ENCODE peak calls at places on chromosomes 13 and 19, in four cellular contexts. T is GM12878, J is neural progenitor cell, K is HCT116. Y is an unnamed sample.

GRCh38 chr19:1904385-1905070 is 671 bp upstream of the ADAT3 start:
- DNase-seq in T (peak), J (peak), K (no peak), Y (peak)

GRCh38 chr19:55600336-55601028 is 394 bp downstream of the ZNF524 start:
- DNase-seq in T (no peak), J (peak), K (no peak), Y (peak)

GRCh38 chr13:101611491-101612475 is 159.3 kb downstream of the ITGBL1 start:
- DNase-seq in T (no peak), J (no peak), K (no peak), Y (no peak)

GRCh38 chr19:2726904-2727639 is 5.9 kb upstream of the DIRAS1 start:
- DNase-seq in T (no peak), J (peak), K (no peak), Y (no peak)

GRCh38 chr13:76822691-76823267 is 63.4 kb downstream of the KCTD12 start:
- DNase-seq in T (no peak), J (no peak), K (no peak), Y (no peak)

GRCh38 chr13:112241288-112241687 is 134.9 kb upstream of the SPACA7 start:
- DNase-seq in T (no peak), J (no peak), K (no peak), Y (no peak)

GRCh38 chr19:38060346-38060745 is 153.3 kb downstream of the SIPA1L3 start:
- DNase-seq in T (no peak), J (no peak), K (no peak), Y (no peak)

GRCh38 chr13:51781246-51782022 is 22.5 kb downstream of the DHRS12 start:
- DNase-seq in T (no peak), J (peak), K (peak), Y (peak)

GRCh38 chr13:21684576-21684975 is 13.7 kb downstream of the FGF9 start:
- DNase-seq in T (no peak), J (no peak), K (no peak), Y (no peak)

GRCh38 chr13:25222740-25223139 is 50.7 kb upstream of the AMER2 start:
- DNase-seq in T (no peak), J (no peak), K (no peak), Y (no peak)

GRCh38 chr19:30228113-30228725 is 144.0 kb upstream of the ZNF536 start:
- DNase-seq in T (no peak), J (peak), K (no peak), Y (peak)

GRCh38 chr19:33171916-33172359 is 22.2 kb upstream of the LRP3 start:
- DNase-seq in T (no peak), J (no peak), K (no peak), Y (no peak)

GRCh38 chr13:76048675-76049396 is 412.7 kb downstream of the LMO7 start:
- DNase-seq in T (no peak), J (no peak), K (no peak), Y (peak)

GRCh38 chr19:51710163-51710562 is 13.6 kb downstream of the HAS1 start:
- DNase-seq in T (no peak), J (no peak), K (no peak), Y (no peak)

GRCh38 chr13:47306991-47307390 is 410.1 kb upstream of the HTR2A start:
- DNase-seq in T (no peak), J (no peak), K (no peak), Y (peak)

GRCh38 chr13:60467098-60467497 is 70.1 kb downstream of the TDRD3 start:
- DNase-seq in T (no peak), J (no peak), K (no peak), Y (no peak)

GRCh38 chr13:57673197-57673596 is 41.7 kb downstream of the PCDH17 start:
- DNase-seq in T (no peak), J (peak), K (no peak), Y (peak)

DNA sequence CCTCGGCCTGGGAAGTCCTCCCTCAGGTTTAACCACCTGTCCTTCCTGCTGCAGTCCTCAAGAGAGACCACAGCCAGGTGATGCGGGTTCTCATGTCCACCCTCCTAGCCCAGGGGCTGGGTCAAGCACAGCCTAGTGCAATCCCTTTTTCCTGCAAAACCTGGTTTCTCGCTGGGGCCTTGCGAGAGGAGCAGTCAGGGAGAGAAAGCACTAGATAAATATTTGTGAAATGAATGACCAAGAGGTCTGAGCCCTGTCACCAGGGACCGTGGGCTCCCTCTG is 2.3 kb downstream of the SLC8A2 start:
- DNase-seq in T (no peak), J (no peak), K (no peak), Y (no peak)
- H3K4me3 ChIP-seq in T (no peak), J (peak), K (no peak), Y (no peak)

GRCh38 chr19:13069415-13070369 is 33.0 kb downstream of the LYL1 start:
- DNase-seq in T (no peak), J (no peak), K (no peak), Y (no peak)
- H2AFZ ChIP-seq in T (no peak), J (peak), K (no peak), Y (no peak)

DNA sequence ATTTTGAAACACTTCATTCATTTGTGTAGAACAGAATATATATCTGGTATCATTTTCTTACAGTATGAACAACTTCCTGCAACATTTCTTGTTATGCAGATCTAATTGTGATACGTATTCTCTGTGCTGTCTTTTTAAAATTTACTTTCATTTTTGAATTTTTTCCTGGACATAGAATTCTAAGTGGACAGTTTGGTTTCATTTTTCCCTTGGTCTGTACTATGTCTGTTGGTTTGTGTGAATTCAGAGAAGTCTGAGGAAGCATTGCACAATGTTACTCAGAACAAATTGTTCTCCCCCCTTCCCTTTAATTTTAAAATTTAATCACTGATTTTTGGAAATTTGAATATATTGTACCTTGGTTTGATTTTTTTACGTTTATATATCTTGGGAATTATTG is 352.5 kb upstream of the PCDH20 start:
- DNase-seq in T (no peak), J (no peak), K (no peak), Y (no peak)
- H3K4me3 ChIP-seq in T (no peak), J (no peak), K (no peak), Y (no peak)

DNA sequence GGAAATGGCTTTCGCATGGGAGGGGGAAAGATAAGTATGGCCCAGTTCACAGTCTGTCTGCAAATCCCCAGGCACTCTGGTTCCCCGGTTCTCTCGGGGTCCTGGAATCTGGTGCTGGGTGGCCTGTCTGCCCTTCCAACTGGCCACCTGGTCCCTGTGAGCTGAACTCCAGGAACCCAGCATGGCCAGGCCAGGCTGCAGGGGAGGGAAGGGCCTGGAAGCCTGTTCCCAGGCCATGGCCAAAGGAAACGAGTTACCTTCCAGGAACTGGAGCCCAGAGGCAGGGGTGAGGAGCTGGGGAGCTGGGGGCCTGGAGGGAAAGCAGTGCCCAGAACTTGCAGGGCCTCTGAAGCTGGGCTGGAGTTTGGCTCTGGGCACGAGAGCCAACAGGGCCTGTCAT is 19.1 kb upstream of the PNMA8C start:
- DNase-seq in T (no peak), J (no peak), K (no peak), Y (no peak)
- H2AFZ ChIP-seq in T (no peak), J (no peak), K (no peak), Y (no peak)

DNA sequence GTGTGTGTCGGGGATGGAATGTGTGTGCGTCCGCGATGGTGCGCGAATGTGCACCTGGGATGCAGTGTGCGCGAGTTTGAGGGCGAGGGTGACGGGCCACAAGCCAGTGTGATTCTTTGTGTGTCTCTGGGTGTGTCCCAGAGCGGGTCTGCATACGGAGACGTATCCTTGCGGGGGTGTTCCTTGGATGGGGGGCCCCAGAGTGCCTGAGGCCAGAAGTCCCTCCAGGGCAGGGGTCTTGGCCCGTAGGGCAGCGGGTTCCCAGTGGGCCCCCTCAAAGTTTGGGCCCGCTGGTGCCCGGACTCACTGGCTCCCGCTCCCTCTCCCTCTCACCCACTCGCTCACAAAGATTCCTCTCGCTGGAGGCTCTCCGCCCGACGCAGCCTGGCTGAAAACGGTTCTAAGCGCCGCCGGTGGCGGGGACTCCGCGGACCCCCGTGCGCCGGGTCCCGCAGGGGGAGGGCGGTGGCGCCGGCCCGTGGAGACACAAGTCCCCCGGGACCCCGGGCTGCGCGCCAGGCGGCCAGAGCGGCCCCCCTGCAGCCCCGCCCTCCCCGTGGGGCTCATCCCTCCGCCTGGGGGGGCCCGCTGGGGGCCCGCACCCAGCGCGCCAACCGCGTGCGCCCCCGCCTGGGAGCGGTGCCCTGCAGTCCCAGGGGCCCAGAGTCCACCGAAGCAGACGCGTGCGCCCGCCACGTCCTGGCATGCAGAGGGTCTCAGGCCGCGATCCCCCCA is 886 bp downstream of the CRLF1 start:
- DNase-seq in T (no peak), J (peak), K (no peak), Y (no peak)
- H3K4me3 ChIP-seq in T (no peak), J (no peak), K (peak), Y (no peak)

DNA sequence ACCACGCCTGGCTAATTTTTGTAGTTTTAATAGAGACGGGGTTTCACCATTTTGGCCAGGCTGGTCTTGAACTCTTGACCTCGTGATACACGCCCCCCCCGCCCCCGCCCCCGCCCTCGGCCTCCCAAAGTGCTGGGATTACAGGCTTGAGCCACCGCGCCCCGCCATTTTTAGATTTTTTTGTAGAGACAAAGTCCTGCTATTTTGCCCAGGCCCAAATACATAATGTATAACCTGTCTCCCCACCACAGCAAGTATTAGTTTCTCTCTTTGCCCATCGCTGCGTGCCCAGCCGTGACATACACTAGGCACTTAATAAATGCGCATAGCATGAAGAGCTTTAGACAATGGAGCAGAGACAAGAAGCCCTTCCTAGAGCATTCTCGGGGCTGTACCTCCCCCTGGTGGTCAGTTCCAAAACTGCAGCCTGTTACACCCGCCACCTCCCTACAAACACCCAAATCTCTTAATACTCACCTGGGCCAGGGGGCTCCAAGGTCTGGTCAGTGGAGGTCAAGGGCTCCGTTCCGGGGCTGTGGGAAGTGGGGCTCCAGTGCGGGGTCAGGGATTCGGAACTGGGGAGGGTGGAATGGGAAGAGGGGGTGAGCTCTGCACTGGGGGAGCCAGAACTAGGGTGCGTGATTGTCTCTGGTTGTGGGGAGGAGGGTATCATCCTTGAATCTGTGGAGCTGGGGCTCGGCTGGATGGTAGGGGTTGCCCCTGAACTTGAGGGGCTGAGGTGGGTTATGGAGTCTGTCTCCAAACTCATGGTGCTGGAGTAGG is 22.5 kb downstream of the IQCN start:
- DNase-seq in T (peak), J (peak), K (peak), Y (peak)
- H2AFZ ChIP-seq in T (peak), J (no peak), K (peak), Y (no peak)